ENCODE peak calls at places on chromosome 9, in nine cellular contexts. A is neural progenitor cell, T is stromal cell of bone marrow, W is NCI-H1092, Q is SK-N-SH, L is AG08395, X is left cardiac atrium, Y is lower leg skin, D is endothelial cell. J is an unnamed sample.

GRCh38 chr9:4704129-4704528 is 24.8 kb downstream of the CDC37L1 start:
- DNase-seq in A (no peak), T (no peak), W (no peak), Q (no peak), L (no peak), X (no peak), Y (no peak), D (no peak), J (no peak)

GRCh38 chr9:117763314-117763713 is 59.1 kb downstream of the TLR4 start:
- DNase-seq in A (no peak), T (peak; percentile 36), W (no peak), Q (no peak), L (peak; percentile 50), X (no peak), Y (no peak), D (no peak), J (no peak)

GRCh38 chr9:134391319-134392231 is 65.3 kb downstream of the RXRA start:
- DNase-seq in A (no peak), T (no peak), W (no peak), Q (no peak), L (no peak), X (no peak), Y (no peak), D (no peak), J (no peak)

GRCh38 chr9:83701769-83702168 is 6.0 kb downstream of the UBQLN1 start:
- DNase-seq in A (no peak), T (peak; percentile 60), W (no peak), Q (no peak), L (peak; percentile 61), X (no peak), Y (no peak), D (no peak), J (no peak)

GRCh38 chr9:129763235-129763917 is 10.5 kb upstream of the PTGES start:
- DNase-seq in A (no peak), T (peak; percentile 69), W (no peak), Q (no peak), L (peak; percentile 43), X (peak; percentile 51), Y (no peak), D (no peak), J (no peak)

GRCh38 chr9:14258156-14258555 is 55.8 kb downstream of the NFIB start:
- DNase-seq in A (no peak), T (no peak), W (no peak), Q (no peak), L (no peak), X (no peak), Y (no peak), D (no peak), J (no peak)

GRCh38 chr9:125472926-125473701 is 211.5 kb downstream of the GAPVD1 start:
- DNase-seq in A (peak; percentile 51), T (peak; percentile 52), W (peak; percentile 36), Q (peak; percentile 75), L (peak; percentile 36), X (peak; percentile 40), Y (no peak), D (no peak), J (peak; percentile 48)

GRCh38 chr9:121404906-121405305 is 34.9 kb upstream of the STOM start:
- DNase-seq in A (no peak), T (no peak), W (no peak), Q (no peak), L (no peak), X (no peak), Y (no peak), D (no peak), J (no peak)

GRCh38 chr9:37542895-37543294 is 33.3 kb downstream of the FBXO10 start:
- DNase-seq in A (no peak), T (no peak), W (no peak), Q (no peak), L (no peak), X (no peak), Y (no peak), D (no peak), J (no peak)